ENCODE peak calls at places on chromosomes 5 and 9, in four cellular contexts. P is foreskin keratinocyte; Z is activated CD8-positive, alpha-beta memory T cell treated with anti-CD3 and anti-CD28 coated beads for 1 hour; O is memory B cell. Y is an unnamed sample.

GRCh38 chr5:118290204-118290603 is 698.1 kb downstream of the DTWD2 start:
- DNase-seq in P (no peak), Z (no peak), O (no peak), Y (no peak)

GRCh38 chr9:105503873-105504272 is 54.1 kb upstream of the FKTN start:
- DNase-seq in P (no peak), Z (no peak), O (no peak), Y (no peak)

GRCh38 chr5:132049093-132049492 is 11.4 kb upstream of the IL3 start:
- DNase-seq in P (no peak), Z (no peak), O (no peak), Y (no peak)

GRCh38 chr5:138930371-138931097 is 55.4 kb upstream of the LRRTM2 start:
- DNase-seq in P (no peak), Z (no peak), O (no peak), Y (no peak)

GRCh38 chr9:78365979-78366697 is 69.2 kb downstream of the PSAT1 start:
- DNase-seq in P (no peak), Z (no peak), O (no peak), Y (no peak)

GRCh38 chr9:83070257-83070656 is 7.3 kb upstream of the RASEF start:
- DNase-seq in P (peak), Z (no peak), O (no peak), Y (no peak)

GRCh38 chr5:173602423-173602822 is 14.0 kb downstream of the BOD1 start:
- DNase-seq in P (no peak), Z (no peak), O (no peak), Y (no peak)

GRCh38 chr5:154802050-154802449 is 46.9 kb downstream of the LARP1 start:
- DNase-seq in P (no peak), Z (no peak), O (no peak), Y (no peak)

GRCh38 chr9:128149951-128150593 is 819 bp downstream of the LCN2 start:
- DNase-seq in P (no peak), Z (no peak), O (no peak), Y (peak)

GRCh38 chr9:115992834-115993233 is 160.8 kb upstream of the PAPPA start:
- DNase-seq in P (peak), Z (no peak), O (no peak), Y (no peak)

GRCh38 chr5:88188458-88189132 is 80.0 kb downstream of the TMEM161B start:
- DNase-seq in P (no peak), Z (no peak), O (no peak), Y (no peak)

GRCh38 chr5:137836301-137836700 is 31.4 kb upstream of the MYOT start:
- DNase-seq in P (no peak), Z (no peak), O (no peak), Y (no peak)

GRCh38 chr9:114430443-114430842 is 42.7 kb upstream of the AKNA start:
- DNase-seq in P (no peak), Z (no peak), O (no peak), Y (no peak)

GRCh38 chr9:115250646-115251045 is 132.7 kb upstream of the TNC start:
- DNase-seq in P (peak), Z (no peak), O (no peak), Y (no peak)

GRCh38 chr9:87857948-87858335 is 24.7 kb upstream of the SPATA31E1 start:
- DNase-seq in P (no peak), Z (no peak), O (no peak), Y (no peak)

GRCh38 chr9:125137200-125137599 is 6.1 kb downstream of the SCAI start:
- DNase-seq in P (no peak), Z (no peak), O (no peak), Y (no peak)

GRCh38 chr5:175821790-175822211 is 49.6 kb upstream of the CPLX2 start:
- DNase-seq in P (peak), Z (no peak), O (no peak), Y (no peak)

GRCh38 chr5:122741681-122742080 is 33.2 kb upstream of the SNX2 start:
- DNase-seq in P (peak), Z (no peak), O (no peak), Y (no peak)

GRCh38 chr9:137077758-137078693 is 709 bp downstream of the UAP1L1 start:
- DNase-seq in P (no peak), Z (peak), O (no peak), Y (no peak)

GRCh38 chr5:159511570-159511969 is 181.3 kb upstream of the IL12B start:
- DNase-seq in P (no peak), Z (no peak), O (no peak), Y (no peak)

GRCh38 chr5:38888023-38888422 is 42.2 kb downstream of the OSMR start:
- DNase-seq in P (no peak), Z (no peak), O (no peak), Y (no peak)

GRCh38 chr9:98342103-98342818 is 86.8 kb upstream of the TBC1D2 start:
- DNase-seq in P (no peak), Z (no peak), O (no peak), Y (no peak)

GRCh38 chr9:6488395-6488794 is 75.4 kb downstream of the UHRF2 start:
- DNase-seq in P (no peak), Z (no peak), O (no peak), Y (no peak)

GRCh38 chr5:76426391-76426802 is 23.3 kb downstream of the IQGAP2 start:
- DNase-seq in P (no peak), Z (no peak), O (no peak), Y (no peak)

GRCh38 chr5:103369125-103370120 is 110.9 kb downstream of the MACIR start:
- DNase-seq in P (no peak), Z (no peak), O (no peak), Y (no peak)

GRCh38 chr5:179294891-179295777 is 50.1 kb downstream of the ADAMTS2 start:
- DNase-seq in P (no peak), Z (no peak), O (no peak), Y (no peak)

GRCh38 chr9:101165131-101165530 is 136.6 kb downstream of the PLPPR1 start:
- DNase-seq in P (no peak), Z (no peak), O (no peak), Y (no peak)

GRCh38 chr5:143619038-143619437 is 192.9 kb upstream of the HMHB1 start:
- DNase-seq in P (no peak), Z (no peak), O (no peak), Y (no peak)

GRCh38 chr5:5650949-5651348 is 228.5 kb downstream of the ICE1 start:
- DNase-seq in P (no peak), Z (no peak), O (no peak), Y (no peak)

GRCh38 chr5:142221091-142221860 is 103.5 kb downstream of the SPRY4 start:
- DNase-seq in P (no peak), Z (no peak), O (no peak), Y (no peak)

GRCh38 chr5:169803077-169803981 is 166.3 kb downstream of the DOCK2 start:
- DNase-seq in P (no peak), Z (no peak), O (no peak), Y (no peak)

GRCh38 chr5:180437336-180437735 is 56.8 kb upstream of the CNOT6 start:
- DNase-seq in P (no peak), Z (no peak), O (no peak), Y (no peak)

GRCh38 chr9:114224247-114224610 is 68.9 kb downstream of the COL27A1 start:
- DNase-seq in P (peak), Z (no peak), O (no peak), Y (no peak)

GRCh38 chr5:89849819-89850515 is 559.6 kb downstream of the CETN3 start:
- DNase-seq in P (no peak), Z (no peak), O (no peak), Y (no peak)

GRCh38 chr5:75720882-75721281 is 3.6 kb upstream of the POC5 start:
- DNase-seq in P (no peak), Z (no peak), O (no peak), Y (no peak)

GRCh38 chr5:152052470-152052869 is 127.8 kb upstream of the GLRA1 start:
- DNase-seq in P (no peak), Z (no peak), O (no peak), Y (no peak)

GRCh38 chr9:133869674-133870419 is 122.3 kb downstream of the VAV2 start:
- DNase-seq in P (no peak), Z (no peak), O (no peak), Y (no peak)